ENCODE peak calls at places on chromosome 1, in ten cellular contexts. G, N, H, P, F, X, R, D, L and Q are unnamed samples.

GRCh38 chr1:26490155-26490554 is 17.9 kb downstream of the HMGN2 start:
- DNase-seq in G (no peak), N (no peak), H (no peak), P (no peak), F (no peak), X (no peak), R (no peak), D (no peak), L (no peak), Q (no peak)

GRCh38 chr1:96538001-96538649 is 183.5 kb upstream of the PTBP2 start:
- DNase-seq in G (no peak), N (no peak), H (peak; percentile 47), P (no peak), F (no peak), X (peak; percentile 50), R (no peak), D (no peak), L (no peak), Q (no peak)

GRCh38 chr1:116329524-116330341 is 43.3 kb upstream of the ATP1A1 start:
- DNase-seq in G (no peak), N (no peak), H (no peak), P (no peak), F (no peak), X (no peak), R (no peak), D (no peak), L (no peak), Q (no peak)

GRCh38 chr1:57947471-57947870 is 523.6 kb upstream of the DAB1 start:
- DNase-seq in G (no peak), N (no peak), H (no peak), P (no peak), F (no peak), X (no peak), R (no peak), D (no peak), L (no peak), Q (no peak)

GRCh38 chr1:162661336-162661735 is 29.1 kb downstream of the DDR2 start:
- DNase-seq in G (no peak), N (no peak), H (no peak), P (no peak), F (no peak), X (no peak), R (no peak), D (no peak), L (no peak), Q (no peak)

GRCh38 chr1:220067246-220068204 is 21.2 kb upstream of the EPRS1 start:
- DNase-seq in G (no peak), N (no peak), H (peak; percentile 90), P (no peak), F (no peak), X (no peak), R (no peak), D (no peak), L (no peak), Q (no peak)

GRCh38 chr1:10854856-10855459 is 58.5 kb upstream of the CASZ1 start:
- DNase-seq in G (no peak), N (no peak), H (no peak), P (no peak), F (no peak), X (no peak), R (no peak), D (no peak), L (no peak), Q (no peak)

GRCh38 chr1:179124866-179125265 is 43.0 kb downstream of the TOR3A start:
- DNase-seq in G (no peak), N (no peak), H (peak; percentile 89), P (no peak), F (no peak), X (no peak), R (no peak), D (no peak), L (no peak), Q (no peak)

GRCh38 chr1:167081594-167081993 is 8.6 kb downstream of the GPA33 start:
- DNase-seq in G (no peak), N (no peak), H (no peak), P (no peak), F (peak; percentile 95), X (no peak), R (no peak), D (no peak), L (no peak), Q (no peak)

GRCh38 chr1:208919371-208919770 is 664.1 kb upstream of the CAMK1G start:
- DNase-seq in G (no peak), N (no peak), H (peak; percentile 83), P (no peak), F (no peak), X (no peak), R (no peak), D (no peak), L (no peak), Q (no peak)

GRCh38 chr1:35748326-35748725 is 21.5 kb downstream of the CLSPN start:
- DNase-seq in G (no peak), N (no peak), H (no peak), P (no peak), F (no peak), X (no peak), R (no peak), D (no peak), L (no peak), Q (no peak)

GRCh38 chr1:26822737-26823395 is 3.6 kb upstream of the ZDHHC18 start:
- DNase-seq in G (no peak), N (no peak), H (peak; percentile 10), P (no peak), F (no peak), X (no peak), R (no peak), D (no peak), L (no peak), Q (no peak)

GRCh38 chr1:112849967-112850641 is 105.9 kb downstream of the SLC16A1 start:
- DNase-seq in G (no peak), N (no peak), H (peak; percentile 53), P (no peak), F (no peak), X (no peak), R (no peak), D (no peak), L (no peak), Q (no peak)

GRCh38 chr1:205448540-205449253 is 7.1 kb downstream of the BLACAT1 start:
- DNase-seq in G (no peak), N (no peak), H (no peak), P (no peak), F (no peak), X (no peak), R (no peak), D (no peak), L (no peak), Q (no peak)

GRCh38 chr1:213416461-213417224 is 365.6 kb downstream of the RPS6KC1 start:
- DNase-seq in G (no peak), N (no peak), H (no peak), P (no peak), F (no peak), X (no peak), R (no peak), D (no peak), L (no peak), Q (no peak)

GRCh38 chr1:167815650-167816049 is 93.9 kb downstream of the MPZL1 start:
- DNase-seq in G (no peak), N (no peak), H (no peak), P (no peak), F (no peak), X (no peak), R (no peak), D (no peak), L (no peak), Q (no peak)

GRCh38 chr1:86757272-86757984 is 53.1 kb downstream of the SH3GLB1 start:
- DNase-seq in G (no peak), N (no peak), H (no peak), P (no peak), F (no peak), X (no peak), R (no peak), D (no peak), L (no peak), Q (no peak)

GRCh38 chr1:197521118-197521739 is 253.2 kb downstream of the CRB1 start:
- DNase-seq in G (peak; percentile 21), N (no peak), H (peak; percentile 63), P (no peak), F (no peak), X (peak; percentile 52), R (peak; percentile 2), D (peak; percentile 15), L (peak; percentile 21), Q (peak; percentile 23)

GRCh38 chr1:53295295-53295694 is 32.6 kb downstream of the LRP8 start:
- DNase-seq in G (no peak), N (no peak), H (no peak), P (no peak), F (no peak), X (no peak), R (no peak), D (no peak), L (no peak), Q (no peak)

GRCh38 chr1:205430631-205431305 is 8.9 kb upstream of the LEMD1 start:
- DNase-seq in G (peak; percentile 80), N (peak; percentile 8), H (peak; percentile 26), P (peak; percentile 42), F (no peak), X (peak; percentile 68), R (no peak), D (peak; percentile 8), L (peak; percentile 71), Q (peak; percentile 75)

GRCh38 chr1:3417082-3417728 is 37.3 kb upstream of the ARHGEF16 start:
- DNase-seq in G (no peak), N (no peak), H (no peak), P (no peak), F (no peak), X (no peak), R (no peak), D (no peak), L (no peak), Q (no peak)